ENCODE peak calls at places on chromosomes 12 and 14, in four cellular contexts. Q is HL-60; U is CD8-positive, alpha-beta T cell; A is glutamatergic neuron. K is an unnamed sample.

GRCh38 chr12:120337730-120338129 is 10.2 kb upstream of the PLA2G1B start:
- DNase-seq in Q (no peak), U (no peak), A (no peak), K (no peak)

GRCh38 chr12:111812881-111813741 is 28.9 kb upstream of the MAPKAPK5 start:
- DNase-seq in Q (peak), U (peak), A (peak), K (peak)

GRCh38 chr12:132445884-132446471 is 44.0 kb upstream of the FBRSL1 start:
- DNase-seq in Q (peak), U (peak), A (peak), K (peak)

GRCh38 chr14:69921052-69921451 is 41.8 kb downstream of the SMOC1 start:
- DNase-seq in Q (no peak), U (no peak), A (no peak), K (no peak)

GRCh38 chr14:90426663-90427062 is 29.8 kb downstream of the CALM1 start:
- DNase-seq in Q (no peak), U (no peak), A (no peak), K (no peak)

GRCh38 chr12:24562761-24563392 is 386.0 kb downstream of the BCAT1 start:
- DNase-seq in Q (no peak), U (no peak), A (peak), K (peak)

GRCh38 chr12:129169928-129170327 is 316.6 kb downstream of the GLT1D1 start:
- DNase-seq in Q (no peak), U (no peak), A (no peak), K (no peak)

GRCh38 chr14:77561881-77562280 is 54.6 kb downstream of the SPTLC2 start:
- DNase-seq in Q (no peak), U (no peak), A (no peak), K (no peak)

GRCh38 chr12:117097159-117097558 is 2.1 kb downstream of the TESC start:
- DNase-seq in Q (no peak), U (no peak), A (peak), K (no peak)

GRCh38 chr12:124044809-124045321 is 71.8 kb downstream of the ZNF664 start:
- DNase-seq in Q (peak), U (peak), A (no peak), K (no peak)

GRCh38 chr12:127162902-127163301 is 1104.1 kb upstream of the TMEM132C start:
- DNase-seq in Q (no peak), U (peak), A (no peak), K (no peak)

GRCh38 chr12:54294914-54295566 is 5.8 kb downstream of the NFE2 start:
- DNase-seq in Q (no peak), U (no peak), A (no peak), K (no peak)

GRCh38 chr14:91872011-91872476 is 4.7 kb upstream of the TC2N start:
- DNase-seq in Q (peak), U (peak), A (peak), K (no peak)

GRCh38 chr12:104748790-104749189 is 209.3 kb downstream of the SLC41A2 start:
- DNase-seq in Q (no peak), U (no peak), A (no peak), K (no peak)

GRCh38 chr14:73239463-73240241 is 2.3 kb downstream of the PAPLN start:
- DNase-seq in Q (no peak), U (no peak), A (peak), K (peak)

GRCh38 chr14:39434401-39434800 is 2.2 kb upstream of the FBXO33 start:
- DNase-seq in Q (no peak), U (no peak), A (no peak), K (no peak)

GRCh38 chr14:36847366-36847765 is 185.7 kb downstream of the PAX9 start:
- DNase-seq in Q (no peak), U (no peak), A (no peak), K (no peak)

GRCh38 chr14:54687750-54688119 is 120.8 kb downstream of the SAMD4A start:
- DNase-seq in Q (no peak), U (no peak), A (no peak), K (no peak)

GRCh38 chr12:115313929-115314328 is 630.0 kb upstream of the TBX3 start:
- DNase-seq in Q (no peak), U (no peak), A (no peak), K (no peak)

GRCh38 chr12:10873374-10873773 is 10.7 kb downstream of the PRH1 start:
- DNase-seq in Q (no peak), U (no peak), A (no peak), K (no peak)

GRCh38 chr12:95205685-95206084 is 11.6 kb downstream of the FGD6 start:
- DNase-seq in Q (no peak), U (no peak), A (no peak), K (no peak)

GRCh38 chr12:25025260-25025659 is 76.4 kb upstream of the BCAT1 start:
- DNase-seq in Q (no peak), U (no peak), A (no peak), K (no peak)

GRCh38 chr14:95564060-95564459 is 29.2 kb downstream of the GLRX5 start:
- DNase-seq in Q (no peak), U (no peak), A (no peak), K (no peak)

GRCh38 chr12:31834158-31834557 is 105.3 kb upstream of the AMN1 start:
- DNase-seq in Q (no peak), U (no peak), A (no peak), K (no peak)

GRCh38 chr14:56590535-56590951 is 10.9 kb downstream of the TMEM260 start:
- DNase-seq in Q (no peak), U (no peak), A (peak), K (no peak)

GRCh38 chr14:75283884-75284563 is 5.4 kb downstream of the FOS start:
- DNase-seq in Q (peak), U (no peak), A (no peak), K (no peak)

GRCh38 chr12:12810507-12811143 is 2.5 kb upstream of the DDX47 start:
- DNase-seq in Q (no peak), U (no peak), A (no peak), K (no peak)

GRCh38 chr12:52254180-52254964 is 20.1 kb upstream of the KRT86 start:
- DNase-seq in Q (no peak), U (peak), A (no peak), K (no peak)

GRCh38 chr12:113835433-113835832 is 130.7 kb downstream of the RBM19 start:
- DNase-seq in Q (no peak), U (no peak), A (no peak), K (no peak)

GRCh38 chr12:127810026-127810425 is 456.9 kb upstream of the TMEM132C start:
- DNase-seq in Q (no peak), U (no peak), A (no peak), K (no peak)

DNA sequence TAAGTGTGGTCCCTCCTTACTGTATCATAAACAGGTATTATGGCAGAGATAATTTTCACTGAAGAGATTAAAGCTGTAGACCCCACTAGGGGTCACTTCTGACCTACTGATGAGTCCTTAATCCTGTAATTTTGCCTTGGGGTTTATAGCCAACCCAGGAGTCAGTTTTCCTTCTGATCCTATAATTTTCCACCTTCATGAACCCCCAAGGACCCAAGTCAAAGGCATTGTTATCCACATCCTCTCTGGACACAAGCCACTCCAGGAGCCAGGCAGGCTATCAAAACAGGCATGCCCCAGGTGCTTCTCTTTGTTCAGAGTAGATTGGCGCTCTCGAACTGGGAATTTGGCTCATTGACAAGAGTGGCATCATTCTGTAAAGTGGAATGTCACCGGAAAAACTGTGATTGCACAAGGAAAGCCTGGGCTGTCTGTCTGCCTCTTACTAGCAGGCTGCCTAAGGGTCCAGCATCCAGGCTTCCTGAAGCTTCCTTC is 1523.3 kb upstream of the FLRT2 start:
- DNase-seq in Q (no peak), U (no peak), A (no peak), K (peak)
- TF ChIP-seq CTCF in Q (no peak), U (no peak), A (no peak), K (no peak)

GRCh38 chr14:100885196-100886030 is 18.1 kb downstream of the RTL1 start:
- DNase-seq in Q (no peak), U (no peak), A (peak), K (no peak)
- TF ChIP-seq CTCF in Q (no peak), U (no peak), A (no peak), K (no peak)

DNA sequence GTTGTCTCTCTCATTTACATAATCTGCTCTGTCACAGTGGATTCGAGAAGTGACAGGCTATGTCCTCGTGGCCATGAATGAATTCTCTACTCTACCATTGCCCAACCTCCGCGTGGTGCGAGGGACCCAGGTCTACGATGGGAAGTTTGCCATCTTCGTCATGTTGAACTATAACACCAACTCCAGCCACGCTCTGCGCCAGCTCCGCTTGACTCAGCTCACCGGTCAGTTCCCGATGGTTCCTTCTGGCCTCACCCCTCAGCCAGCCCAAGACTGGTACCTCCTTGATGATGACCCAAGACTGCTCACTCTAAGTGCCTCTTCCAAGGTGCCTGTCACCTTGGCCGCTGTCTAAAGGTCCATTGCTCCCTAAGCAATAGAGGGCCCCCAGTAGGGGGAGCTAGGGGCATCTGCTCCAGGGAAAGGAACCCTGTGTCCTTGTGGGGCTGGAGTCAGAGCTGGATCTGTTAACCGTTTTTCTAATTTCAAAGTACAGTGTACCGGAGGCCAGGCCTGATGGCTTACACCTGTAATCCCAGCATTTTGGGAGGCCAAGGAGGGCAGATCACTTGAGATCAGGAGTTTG is 5.1 kb downstream of the ERBB3 start:
- DNase-seq in Q (peak), U (peak), A (peak), K (peak)
- TF ChIP-seq CTCF in Q (peak), U (no peak), A (no peak), K (peak)

GRCh38 chr12:75725505-75726120 is 214.2 kb upstream of the KRR1 start:
- DNase-seq in Q (no peak), U (no peak), A (no peak), K (no peak)
- TF ChIP-seq CTCF in Q (no peak), U (no peak), A (no peak), K (no peak)

GRCh38 chr14:64682173-64682710 is 22.0 kb upstream of the PLEKHG3 start:
- DNase-seq in Q (no peak), U (no peak), A (no peak), K (no peak)
- TF ChIP-seq CTCF in Q (no peak), U (no peak), A (no peak), K (no peak)